ENCODE peak calls at places on chromosomes 1 and 21, in five cellular contexts. Z, W, A, Y and E are unnamed samples.

GRCh38 chr1:89721351-89721750 is 88.4 kb downstream of the LRRC8C start:
- DNase-seq in W (peak; percentile 33), Y (no peak), A (peak; percentile 43), Z (peak; percentile 67), E (no peak)

GRCh38 chr1:225962440-225962975 is 21.5 kb upstream of the LEFTY2 start:
- DNase-seq in A (peak; percentile 78), Z (no peak), W (peak; percentile 25), Y (peak; percentile 76), E (peak; percentile 81)

GRCh38 chr1:104795931-104796330 is 1046.2 kb downstream of the AMY1C start:
- DNase-seq in W (no peak), Z (no peak), Y (no peak), A (no peak), E (no peak)

GRCh38 chr1:89823679-89824292 is 3.0 kb downstream of the LRRC8D start:
- DNase-seq in Z (peak; percentile 38), A (peak; percentile 19), Y (no peak), W (no peak), E (no peak)

GRCh38 chr1:235831148-235831547 is 35.6 kb downstream of the LYST start:
- DNase-seq in W (peak; percentile 33), Z (peak; percentile 57), Y (no peak), A (no peak), E (peak; percentile 34)

GRCh38 chr1:3584915-3585314 is 26.4 kb downstream of the MEGF6 start:
- DNase-seq in W (no peak), Y (no peak), Z (no peak), A (no peak), E (no peak)

GRCh38 chr1:215475719-215476525 is 91.2 kb upstream of the KCTD3 start:
- DNase-seq in W (no peak), Z (peak; percentile 65), Y (no peak), A (no peak), E (no peak)

GRCh38 chr1:6026095-6026809 is 19.4 kb upstream of the KCNAB2 start:
- DNase-seq in A (peak; percentile 93), W (peak; percentile 81), Y (peak; percentile 99), Z (peak; percentile 29), E (peak; percentile 91)

GRCh38 chr1:201828451-201828819 is 522 bp upstream of the IPO9 start:
- DNase-seq in A (no peak), Y (no peak), W (no peak), Z (no peak), E (no peak)

GRCh38 chr1:168907053-168907452 is 178.0 kb upstream of the DPT start:
- DNase-seq in Z (no peak), W (no peak), A (no peak), Y (no peak), E (no peak)

GRCh38 chr1:93723733-93724270 is 42.2 kb upstream of the BCAR3 start:
- DNase-seq in Y (no peak), Z (no peak), A (no peak), W (no peak), E (no peak)

GRCh38 chr21:18350216-18350615 is 53.4 kb downstream of the TMPRSS15 start:
- DNase-seq in A (no peak), Y (no peak), W (no peak), Z (no peak), E (no peak)

GRCh38 chr1:52669696-52670095 is 28.5 kb downstream of the COA7 start:
- DNase-seq in Y (no peak), W (no peak), A (no peak), Z (peak; percentile 47), E (no peak)

GRCh38 chr1:231499148-231499763 is 29.2 kb upstream of the TSNAX start:
- DNase-seq in Z (no peak), W (no peak), Y (no peak), A (peak; percentile 5), E (no peak)

GRCh38 chr1:226064816-226065248 is 2.3 kb downstream of the H3-3A start:
- DNase-seq in W (peak; percentile 50), Y (peak; percentile 80), Z (peak; percentile 81), A (peak; percentile 76), E (peak; percentile 55)

GRCh38 chr21:33063907-33064622 is 5.9 kb upstream of the OLIG1 start:
- DNase-seq in Y (no peak), W (no peak), Z (no peak), A (no peak), E (no peak)

GRCh38 chr1:50700226-50701020 is 259.6 kb downstream of the FAF1 start:
- DNase-seq in A (no peak), W (no peak), Z (no peak), Y (no peak), E (no peak)

GRCh38 chr1:180229483-180230415 is at the start of gene LHX4:
- DNase-seq in Y (no peak), W (no peak), Z (no peak), A (peak; percentile 51), E (peak; percentile 89)

GRCh38 chr1:234531181-234532132 is 52.5 kb upstream of the TARBP1 start:
- DNase-seq in Y (peak; percentile 61), Z (peak; percentile 98), A (no peak), W (peak; percentile 76), E (no peak)

GRCh38 chr1:109498161-109498801 is 4.4 kb downstream of the CYB561D1 start:
- DNase-seq in A (peak; percentile 29), Y (no peak), W (no peak), Z (peak; percentile 45), E (no peak)

GRCh38 chr1:224632381-224632871 is 16.3 kb downstream of the CNIH3 start:
- DNase-seq in A (no peak), Z (peak; percentile 92), W (no peak), Y (no peak), E (no peak)

GRCh38 chr1:240385985-240386978 is 225.7 kb downstream of the GREM2 start:
- DNase-seq in A (no peak), Z (peak; percentile 76), W (no peak), Y (no peak), E (no peak)

GRCh38 chr1:84365225-84366221 is 32.8 kb upstream of the DNASE2B start:
- DNase-seq in Z (peak; percentile 89), W (no peak), Y (peak; percentile 75), A (peak; percentile 15), E (no peak)

GRCh38 chr1:160460683-160461287 is 60.4 kb downstream of the VANGL2 start:
- DNase-seq in W (no peak), Y (no peak), A (no peak), Z (no peak), E (no peak)

GRCh38 chr1:233065655-233066054 is 115.2 kb downstream of the NTPCR start:
- DNase-seq in Z (no peak), W (no peak), Y (no peak), A (no peak), E (no peak)

GRCh38 chr1:214895226-214895625 is 187.3 kb upstream of the KCNK2 start:
- DNase-seq in Y (no peak), Z (no peak), A (no peak), W (no peak), E (no peak)

DNA sequence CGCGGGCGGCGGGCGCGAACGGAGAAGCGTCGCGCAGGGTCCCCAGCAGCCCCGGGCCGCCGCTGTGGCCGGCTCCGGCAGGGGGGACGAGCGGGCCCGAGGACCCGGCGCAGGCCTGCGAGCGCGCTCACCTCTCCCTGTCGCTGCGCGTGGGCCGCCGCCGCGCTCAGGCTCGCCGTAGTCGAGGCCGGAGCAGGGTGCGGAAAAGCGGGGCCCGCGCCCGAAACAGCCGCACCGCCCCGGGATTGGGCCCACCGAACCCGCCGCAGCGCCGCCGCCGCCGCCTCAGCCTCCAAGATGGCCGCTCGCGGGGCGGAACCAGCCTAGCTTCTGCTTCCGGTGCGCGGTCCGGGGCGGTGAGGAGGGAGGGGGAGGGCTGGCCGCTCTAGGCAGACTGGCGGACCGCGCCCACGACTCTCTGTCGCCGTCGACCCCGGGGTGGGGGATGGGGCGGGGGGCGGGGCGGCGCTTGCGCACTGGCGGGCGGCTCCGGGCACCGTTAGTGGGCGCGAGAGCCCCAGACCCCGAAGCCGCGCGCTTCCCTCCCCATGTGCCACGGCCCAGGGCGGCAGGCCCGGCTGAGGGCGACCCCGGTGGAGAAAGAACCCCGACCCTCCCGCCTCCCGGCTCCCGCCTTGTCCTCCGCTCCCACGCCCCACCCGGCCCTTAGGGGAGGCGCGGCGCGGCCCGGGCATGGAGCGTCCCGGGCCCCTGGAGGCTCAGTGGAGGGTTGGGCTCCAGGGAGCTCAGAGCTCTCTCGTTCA is at the start of gene UBE2J2:
- DNase-seq in Z (peak; percentile 96), Y (peak; percentile 97), A (peak; percentile 94), W (peak; percentile 94), E (peak; percentile 100)
- TF ChIP-seq CTCF in Z (no peak), Y (no peak), A (no peak), W (no peak), E (no peak)

GRCh38 chr1:217564833-217565232 is 66.1 kb downstream of the GPATCH2 start:
- DNase-seq in Z (no peak), W (no peak), A (no peak), Y (no peak), E (no peak)

GRCh38 chr1:217561446-217561845 is 69.4 kb downstream of the GPATCH2 start:
- DNase-seq in Z (peak; percentile 48), W (no peak), Y (no peak), A (no peak), E (no peak)

GRCh38 chr1:217568200-217568599 is 62.7 kb downstream of the GPATCH2 start:
- DNase-seq in Z (no peak), A (no peak), W (no peak), Y (no peak), E (no peak)

GRCh38 chr1:217562229-217562878 is 68.5 kb downstream of the GPATCH2 start:
- DNase-seq in Y (no peak), W (no peak), Z (peak; percentile 77), A (no peak), E (no peak)

DNA sequence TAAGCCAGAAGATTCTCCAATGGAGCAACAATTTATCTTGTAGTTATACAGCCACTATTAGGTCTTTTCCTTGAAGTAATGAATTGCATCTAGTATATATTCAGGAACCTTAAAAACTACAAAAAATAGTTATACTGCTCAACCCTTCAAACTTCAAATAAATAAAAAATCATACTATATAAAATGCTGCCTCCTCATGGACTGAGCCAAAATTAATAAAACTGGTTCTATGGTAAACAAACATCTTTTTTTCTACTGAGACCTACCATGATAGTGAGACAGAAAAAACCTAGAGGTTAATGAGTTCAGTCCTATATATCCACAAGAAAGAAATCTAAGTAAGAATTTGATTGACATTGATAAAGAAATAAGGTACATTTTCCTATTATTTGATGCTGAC is 67.7 kb downstream of the GPATCH2 start:
- DNase-seq in Y (no peak), Z (no peak), W (no peak), A (no peak), E (no peak)
- TF ChIP-seq CTCF in Y (no peak), Z (no peak), W (no peak), A (no peak), E (no peak)

DNA sequence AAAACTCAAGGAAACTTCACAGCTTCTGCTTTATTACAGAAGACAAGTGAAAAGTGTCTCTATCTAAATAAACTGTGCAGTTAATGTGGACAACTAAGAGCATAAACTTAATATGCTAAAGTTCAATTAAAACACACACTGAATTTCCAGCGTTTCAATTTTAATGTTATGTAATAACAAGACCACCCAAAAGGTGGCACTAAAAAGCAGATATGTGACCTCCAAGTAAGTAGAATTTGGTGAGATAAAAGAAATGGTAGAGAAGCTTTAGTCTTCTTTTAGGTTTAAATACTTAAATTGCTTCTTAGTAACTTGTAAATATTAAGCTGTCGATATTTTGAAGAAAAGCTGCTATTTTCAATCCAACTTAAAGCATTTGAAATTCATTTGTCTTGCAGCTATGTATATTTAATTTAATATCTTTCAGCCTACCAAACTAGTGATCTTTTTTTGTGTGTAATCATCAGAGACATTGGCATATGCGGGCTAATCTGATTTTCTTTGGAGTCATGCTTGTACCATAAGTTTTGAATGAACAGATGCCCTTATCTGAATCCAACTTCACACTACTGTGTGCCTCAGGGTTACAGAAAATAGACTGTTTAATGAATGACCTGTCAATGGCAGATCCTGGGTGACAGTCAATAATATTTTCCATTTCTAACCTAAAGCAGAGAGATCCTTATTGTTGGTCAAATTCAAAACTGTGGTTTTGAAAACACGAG is 36.5 kb upstream of the ADAMTS1 start:
- DNase-seq in Y (no peak), Z (peak; percentile 59), W (no peak), A (peak; percentile 1), E (no peak)
- TF ChIP-seq CTCF in Y (no peak), Z (peak; percentile 29), W (peak; percentile 23), A (peak; percentile 66), E (no peak)

GRCh38 chr21:14583629-14584251 is 37.6 kb upstream of the SAMSN1 start:
- DNase-seq in Y (no peak), W (no peak), A (no peak), Z (no peak), E (no peak)
- TF ChIP-seq CTCF in Y (no peak), W (no peak), A (no peak), Z (no peak), E (no peak)